ENCODE peak calls at places on chromosome 4, in eight cellular contexts. One of them, this sample, is unnamed.

GRCh38 chr4:87019243-87019817 is 84.5 kb downstream of the AFF1 start:
- DNase-seq in GM13977: no peak
- DNase-seq in upper lobe of left lung: no peak
- DNase-seq in IMR-90: no peak
- DNase-seq in WTC11: no peak
- DNase-seq in Calu3: no peak
- DNase-seq in left ventricle myocardium inferior: no peak
- DNase-seq in kidney epithelial cell: no peak
- DNase-seq in this sample: no peak

GRCh38 chr4:151034829-151035228 is 19.7 kb upstream of the LRBA start:
- DNase-seq in left ventricle myocardium inferior: no peak
- DNase-seq in IMR-90: no peak
- DNase-seq in kidney epithelial cell: no peak
- DNase-seq in Calu3: no peak
- DNase-seq in WTC11: no peak
- DNase-seq in upper lobe of left lung: no peak
- DNase-seq in GM13977: no peak
- DNase-seq in this sample: no peak

GRCh38 chr4:19514276-19515070 is 737.2 kb upstream of the SLIT2 start:
- DNase-seq in GM13977: no peak
- DNase-seq in upper lobe of left lung: no peak
- DNase-seq in WTC11: no peak
- DNase-seq in kidney epithelial cell: no peak
- DNase-seq in IMR-90: peak
- DNase-seq in Calu3: no peak
- DNase-seq in left ventricle myocardium inferior: no peak
- DNase-seq in this sample: no peak

GRCh38 chr4:84901173-84901572 is 65.3 kb downstream of the WDFY3 start:
- DNase-seq in left ventricle myocardium inferior: no peak
- DNase-seq in Calu3: no peak
- DNase-seq in WTC11: no peak
- DNase-seq in upper lobe of left lung: no peak
- DNase-seq in GM13977: no peak
- DNase-seq in kidney epithelial cell: no peak
- DNase-seq in IMR-90: no peak
- DNase-seq in this sample: no peak

GRCh38 chr4:120517966-120518365 is 404.6 kb downstream of the PRDM5 start:
- DNase-seq in kidney epithelial cell: peak
- DNase-seq in WTC11: no peak
- DNase-seq in left ventricle myocardium inferior: no peak
- DNase-seq in Calu3: no peak
- DNase-seq in GM13977: no peak
- DNase-seq in IMR-90: peak
- DNase-seq in upper lobe of left lung: no peak
- DNase-seq in this sample: no peak

GRCh38 chr4:141719585-141719984 is 83.2 kb downstream of the IL15 start:
- DNase-seq in kidney epithelial cell: no peak
- DNase-seq in WTC11: no peak
- DNase-seq in upper lobe of left lung: no peak
- DNase-seq in GM13977: no peak
- DNase-seq in IMR-90: no peak
- DNase-seq in Calu3: no peak
- DNase-seq in left ventricle myocardium inferior: no peak
- DNase-seq in this sample: no peak

GRCh38 chr4:52957220-52957686 is 95.1 kb downstream of the RASL11B start:
- DNase-seq in kidney epithelial cell: no peak
- DNase-seq in WTC11: no peak
- DNase-seq in Calu3: no peak
- DNase-seq in GM13977: no peak
- DNase-seq in upper lobe of left lung: no peak
- DNase-seq in left ventricle myocardium inferior: no peak
- DNase-seq in IMR-90: peak
- DNase-seq in this sample: no peak

GRCh38 chr4:99917575-99917974 is 23.3 kb upstream of the LAMTOR3 start:
- DNase-seq in IMR-90: no peak
- DNase-seq in Calu3: no peak
- DNase-seq in WTC11: no peak
- DNase-seq in kidney epithelial cell: no peak
- DNase-seq in upper lobe of left lung: no peak
- DNase-seq in left ventricle myocardium inferior: no peak
- DNase-seq in GM13977: no peak
- DNase-seq in this sample: no peak

GRCh38 chr4:186304816-186305520 is 39.0 kb downstream of the F11 start:
- DNase-seq in WTC11: no peak
- DNase-seq in left ventricle myocardium inferior: no peak
- DNase-seq in upper lobe of left lung: no peak
- DNase-seq in Calu3: no peak
- DNase-seq in GM13977: no peak
- DNase-seq in IMR-90: peak
- DNase-seq in kidney epithelial cell: no peak
- DNase-seq in this sample: no peak

GRCh38 chr4:98938386-98938785 is 9.5 kb upstream of the EIF4E start:
- DNase-seq in Calu3: peak
- DNase-seq in left ventricle myocardium inferior: no peak
- DNase-seq in GM13977: no peak
- DNase-seq in kidney epithelial cell: no peak
- DNase-seq in upper lobe of left lung: no peak
- DNase-seq in WTC11: no peak
- DNase-seq in IMR-90: peak
- DNase-seq in this sample: no peak

GRCh38 chr4:99859618-99860017 is 34.6 kb downstream of the LAMTOR3 start:
- DNase-seq in Calu3: no peak
- DNase-seq in kidney epithelial cell: no peak
- DNase-seq in upper lobe of left lung: no peak
- DNase-seq in WTC11: no peak
- DNase-seq in IMR-90: no peak
- DNase-seq in left ventricle myocardium inferior: no peak
- DNase-seq in GM13977: no peak
- DNase-seq in this sample: no peak

GRCh38 chr4:8652181-8653078 is 59.9 kb downstream of the CPZ start:
- DNase-seq in Calu3: no peak
- DNase-seq in GM13977: no peak
- DNase-seq in upper lobe of left lung: peak
- DNase-seq in left ventricle myocardium inferior: no peak
- DNase-seq in WTC11: no peak
- DNase-seq in kidney epithelial cell: no peak
- DNase-seq in IMR-90: no peak
- DNase-seq in this sample: no peak

GRCh38 chr4:126458993-126459392 is 1144.2 kb downstream of the FAT4 start:
- DNase-seq in Calu3: no peak
- DNase-seq in left ventricle myocardium inferior: no peak
- DNase-seq in GM13977: no peak
- DNase-seq in IMR-90: peak
- DNase-seq in WTC11: no peak
- DNase-seq in kidney epithelial cell: no peak
- DNase-seq in upper lobe of left lung: no peak
- DNase-seq in this sample: no peak

GRCh38 chr4:65502151-65502691 is 168.1 kb downstream of the EPHA5 start:
- DNase-seq in kidney epithelial cell: no peak
- DNase-seq in WTC11: no peak
- DNase-seq in Calu3: no peak
- DNase-seq in left ventricle myocardium inferior: no peak
- DNase-seq in GM13977: no peak
- DNase-seq in upper lobe of left lung: no peak
- DNase-seq in IMR-90: peak
- DNase-seq in this sample: no peak

GRCh38 chr4:176886135-176886534 is 93.4 kb upstream of the VEGFC start:
- DNase-seq in Calu3: no peak
- DNase-seq in WTC11: no peak
- DNase-seq in GM13977: no peak
- DNase-seq in upper lobe of left lung: no peak
- DNase-seq in left ventricle myocardium inferior: no peak
- DNase-seq in kidney epithelial cell: no peak
- DNase-seq in IMR-90: no peak
- DNase-seq in this sample: no peak

GRCh38 chr4:6894528-6895498 is 14.8 kb upstream of the TBC1D14 start:
- DNase-seq in IMR-90: no peak
- DNase-seq in Calu3: no peak
- DNase-seq in upper lobe of left lung: no peak
- DNase-seq in WTC11: no peak
- DNase-seq in GM13977: no peak
- DNase-seq in kidney epithelial cell: no peak
- DNase-seq in left ventricle myocardium inferior: no peak
- DNase-seq in this sample: no peak

GRCh38 chr4:35963383-35963782 is 280.9 kb downstream of the ARAP2 start:
- DNase-seq in WTC11: no peak
- DNase-seq in IMR-90: no peak
- DNase-seq in left ventricle myocardium inferior: no peak
- DNase-seq in upper lobe of left lung: no peak
- DNase-seq in Calu3: no peak
- DNase-seq in GM13977: no peak
- DNase-seq in kidney epithelial cell: no peak
- DNase-seq in this sample: no peak

GRCh38 chr4:89197920-89198319 is 86.6 kb downstream of the TIGD2 start:
- DNase-seq in WTC11: no peak
- DNase-seq in left ventricle myocardium inferior: no peak
- DNase-seq in GM13977: no peak
- DNase-seq in upper lobe of left lung: no peak
- DNase-seq in kidney epithelial cell: no peak
- DNase-seq in Calu3: no peak
- DNase-seq in IMR-90: no peak
- DNase-seq in this sample: no peak

GRCh38 chr4:30461218-30461617 is 259.0 kb upstream of the PCDH7 start:
- DNase-seq in left ventricle myocardium inferior: no peak
- DNase-seq in Calu3: no peak
- DNase-seq in upper lobe of left lung: no peak
- DNase-seq in GM13977: no peak
- DNase-seq in IMR-90: no peak
- DNase-seq in WTC11: peak
- DNase-seq in kidney epithelial cell: no peak
- DNase-seq in this sample: peak

GRCh38 chr4:4856071-4857000 is 3.1 kb upstream of the MSX1 start:
- DNase-seq in left ventricle myocardium inferior: no peak
- DNase-seq in GM13977: peak
- DNase-seq in WTC11: peak
- DNase-seq in upper lobe of left lung: peak
- DNase-seq in IMR-90: no peak
- DNase-seq in Calu3: peak
- DNase-seq in kidney epithelial cell: no peak
- DNase-seq in this sample: no peak

GRCh38 chr4:1644906-1645657 is 39.0 kb downstream of the FAM53A start:
- DNase-seq in GM13977: no peak
- DNase-seq in IMR-90: no peak
- DNase-seq in kidney epithelial cell: peak
- DNase-seq in left ventricle myocardium inferior: peak
- DNase-seq in upper lobe of left lung: peak
- DNase-seq in Calu3: no peak
- DNase-seq in WTC11: no peak
- DNase-seq in this sample: no peak

GRCh38 chr4:82586055-82586454 is 24.3 kb upstream of the TMEM150C start:
- DNase-seq in IMR-90: no peak
- DNase-seq in GM13977: no peak
- DNase-seq in upper lobe of left lung: no peak
- DNase-seq in left ventricle myocardium inferior: no peak
- DNase-seq in WTC11: no peak
- DNase-seq in kidney epithelial cell: no peak
- DNase-seq in Calu3: no peak
- DNase-seq in this sample: no peak

GRCh38 chr4:1396806-1397455 is 9.3 kb downstream of the NKX1-1 start:
- DNase-seq in IMR-90: no peak
- DNase-seq in kidney epithelial cell: no peak
- DNase-seq in WTC11: no peak
- DNase-seq in left ventricle myocardium inferior: no peak
- DNase-seq in Calu3: no peak
- DNase-seq in upper lobe of left lung: no peak
- DNase-seq in GM13977: no peak
- DNase-seq in this sample: no peak

GRCh38 chr4:155025762-155026457 is 182.5 kb upstream of the NPY2R start:
- DNase-seq in Calu3: peak
- DNase-seq in GM13977: no peak
- DNase-seq in WTC11: peak
- DNase-seq in upper lobe of left lung: no peak
- DNase-seq in kidney epithelial cell: no peak
- DNase-seq in IMR-90: no peak
- DNase-seq in left ventricle myocardium inferior: peak
- DNase-seq in this sample: no peak
- TF ChIP-seq CTCF in Calu3: no peak
- TF ChIP-seq CTCF in GM13977: peak
- TF ChIP-seq CTCF in WTC11: peak
- TF ChIP-seq CTCF in upper lobe of left lung: peak
- TF ChIP-seq CTCF in kidney epithelial cell: peak
- TF ChIP-seq CTCF in IMR-90: peak
- TF ChIP-seq CTCF in left ventricle myocardium inferior: peak
- TF ChIP-seq CTCF in this sample: peak

GRCh38 chr4:138522366-138522765 is 280.2 kb upstream of the SLC7A11 start:
- DNase-seq in IMR-90: peak
- DNase-seq in left ventricle myocardium inferior: no peak
- DNase-seq in kidney epithelial cell: no peak
- DNase-seq in WTC11: no peak
- DNase-seq in upper lobe of left lung: no peak
- DNase-seq in GM13977: peak
- DNase-seq in Calu3: no peak
- DNase-seq in this sample: no peak
- TF ChIP-seq CTCF in IMR-90: peak
- TF ChIP-seq CTCF in left ventricle myocardium inferior: peak
- TF ChIP-seq CTCF in kidney epithelial cell: peak
- TF ChIP-seq CTCF in WTC11: peak
- TF ChIP-seq CTCF in upper lobe of left lung: no peak
- TF ChIP-seq CTCF in GM13977: peak
- TF ChIP-seq CTCF in Calu3: no peak
- TF ChIP-seq CTCF in this sample: peak

DNA sequence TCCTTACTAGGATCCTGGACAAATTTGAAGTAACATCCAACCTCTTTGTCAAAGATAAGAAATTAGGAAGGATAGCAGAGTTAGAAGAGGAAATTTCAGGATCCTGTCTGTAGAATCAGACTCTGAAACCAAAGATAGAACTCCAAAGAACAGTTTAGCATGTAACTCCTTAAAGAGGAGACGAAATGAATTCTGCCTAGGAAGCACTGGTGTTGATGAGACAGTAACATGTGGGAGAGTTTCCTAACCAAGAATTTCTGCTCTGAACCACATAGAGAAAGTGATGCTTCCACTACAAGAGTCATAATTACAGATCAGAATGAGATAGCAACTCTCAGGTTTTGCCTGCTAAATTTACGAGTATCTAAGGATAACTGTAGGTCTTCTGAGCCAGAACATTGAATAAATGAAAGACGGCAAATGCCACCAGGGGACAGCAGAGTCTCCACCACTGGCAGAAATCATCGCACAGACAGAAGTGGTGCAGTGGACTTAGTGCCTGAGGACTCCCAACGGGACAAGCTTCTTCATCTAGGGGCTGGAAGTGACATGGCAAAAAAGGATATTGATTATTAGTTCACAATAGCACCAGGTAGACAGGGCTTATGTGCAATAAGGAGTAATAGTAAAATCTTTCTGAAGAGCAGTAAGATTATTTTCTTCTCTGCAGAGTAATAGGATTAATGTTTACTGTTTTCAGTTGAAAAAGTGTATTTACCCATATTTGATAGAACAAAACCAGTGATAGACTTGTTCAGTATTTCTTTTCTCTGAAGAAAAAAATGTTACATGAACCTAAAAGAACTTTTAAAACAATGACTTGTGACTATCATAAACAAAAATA is 6.7 kb upstream of the PPID start:
- DNase-seq in IMR-90: peak
- DNase-seq in left ventricle myocardium inferior: peak
- DNase-seq in kidney epithelial cell: peak
- DNase-seq in GM13977: peak
- DNase-seq in upper lobe of left lung: no peak
- DNase-seq in Calu3: peak
- DNase-seq in WTC11: peak
- DNase-seq in this sample: peak
- TF ChIP-seq CTCF in IMR-90: peak
- TF ChIP-seq CTCF in left ventricle myocardium inferior: peak
- TF ChIP-seq CTCF in kidney epithelial cell: peak
- TF ChIP-seq CTCF in GM13977: peak
- TF ChIP-seq CTCF in upper lobe of left lung: peak
- TF ChIP-seq CTCF in Calu3: peak
- TF ChIP-seq CTCF in WTC11: peak
- TF ChIP-seq CTCF in this sample: peak

GRCh38 chr4:68577590-68577989 is 1.5 kb upstream of the UGT2B17 start:
- DNase-seq in upper lobe of left lung: no peak
- DNase-seq in kidney epithelial cell: no peak
- DNase-seq in GM13977: no peak
- DNase-seq in IMR-90: no peak
- DNase-seq in left ventricle myocardium inferior: no peak
- DNase-seq in Calu3: no peak
- DNase-seq in WTC11: no peak
- DNase-seq in this sample: no peak
- TF ChIP-seq CTCF in upper lobe of left lung: no peak
- TF ChIP-seq CTCF in kidney epithelial cell: no peak
- TF ChIP-seq CTCF in GM13977: peak
- TF ChIP-seq CTCF in IMR-90: no peak
- TF ChIP-seq CTCF in left ventricle myocardium inferior: no peak
- TF ChIP-seq CTCF in Calu3: no peak
- TF ChIP-seq CTCF in WTC11: no peak
- TF ChIP-seq CTCF in this sample: no peak